ENCODE peak calls at places on chromosomes 7 and 10, in ten cellular contexts. One of them, this sample, is unnamed.

GRCh38 chr10:48798486-48799254 is 114.0 kb downstream of the WDFY4 start:
- DNase-seq in ovary: no peak
- DNase-seq in Peyer's patch: no peak
- DNase-seq in HepG2: no peak
- DNase-seq in heart left ventricle: no peak
- DNase-seq in spleen: no peak
- DNase-seq in uterus: no peak
- DNase-seq in transverse colon: no peak
- DNase-seq in vagina: peak; percentile 58
- DNase-seq in gastrocnemius medialis: no peak
- DNase-seq in this sample: no peak

GRCh38 chr7:99679032-99679399 is 780 bp downstream of the CYP3A5 start:
- DNase-seq in Peyer's patch: peak; percentile 75
- DNase-seq in spleen: no peak
- DNase-seq in vagina: no peak
- DNase-seq in HepG2: peak; percentile 83
- DNase-seq in ovary: no peak
- DNase-seq in transverse colon: peak; percentile 65
- DNase-seq in uterus: no peak
- DNase-seq in heart left ventricle: no peak
- DNase-seq in gastrocnemius medialis: no peak
- DNase-seq in this sample: no peak

GRCh38 chr7:14389052-14389988 is 399.9 kb upstream of the ETV1 start:
- DNase-seq in HepG2: no peak
- DNase-seq in spleen: no peak
- DNase-seq in transverse colon: no peak
- DNase-seq in ovary: no peak
- DNase-seq in vagina: no peak
- DNase-seq in gastrocnemius medialis: no peak
- DNase-seq in Peyer's patch: no peak
- DNase-seq in heart left ventricle: no peak
- DNase-seq in uterus: no peak
- DNase-seq in this sample: no peak

GRCh38 chr7:130942211-130942964 is 208.4 kb upstream of the KLF14 start:
- DNase-seq in Peyer's patch: peak; percentile 89
- DNase-seq in HepG2: peak; percentile 70
- DNase-seq in spleen: no peak
- DNase-seq in gastrocnemius medialis: peak; percentile 92
- DNase-seq in heart left ventricle: no peak
- DNase-seq in transverse colon: peak; percentile 69
- DNase-seq in ovary: peak; percentile 59
- DNase-seq in uterus: peak; percentile 86
- DNase-seq in vagina: no peak
- DNase-seq in this sample: peak; percentile 43

GRCh38 chr7:98879989-98880337 is 1.6 kb downstream of the TRRAP start:
- DNase-seq in HepG2: no peak
- DNase-seq in gastrocnemius medialis: no peak
- DNase-seq in spleen: no peak
- DNase-seq in Peyer's patch: no peak
- DNase-seq in ovary: no peak
- DNase-seq in heart left ventricle: no peak
- DNase-seq in uterus: no peak
- DNase-seq in transverse colon: no peak
- DNase-seq in vagina: no peak
- DNase-seq in this sample: no peak

GRCh38 chr10:104304927-104305326 is 33.3 kb downstream of the ITPRIP start:
- DNase-seq in HepG2: no peak
- DNase-seq in transverse colon: no peak
- DNase-seq in vagina: no peak
- DNase-seq in heart left ventricle: no peak
- DNase-seq in spleen: no peak
- DNase-seq in gastrocnemius medialis: no peak
- DNase-seq in ovary: no peak
- DNase-seq in Peyer's patch: no peak
- DNase-seq in uterus: no peak
- DNase-seq in this sample: no peak

GRCh38 chr7:117325836-117326235 is 3.0 kb upstream of the WNT2 start:
- DNase-seq in Peyer's patch: no peak
- DNase-seq in spleen: no peak
- DNase-seq in transverse colon: no peak
- DNase-seq in gastrocnemius medialis: no peak
- DNase-seq in heart left ventricle: no peak
- DNase-seq in HepG2: no peak
- DNase-seq in uterus: no peak
- DNase-seq in ovary: no peak
- DNase-seq in vagina: no peak
- DNase-seq in this sample: no peak

GRCh38 chr7:129739427-129739826 is 127.9 kb downstream of the NRF1 start:
- DNase-seq in ovary: no peak
- DNase-seq in gastrocnemius medialis: peak; percentile 78
- DNase-seq in heart left ventricle: peak; percentile 57
- DNase-seq in uterus: no peak
- DNase-seq in transverse colon: no peak
- DNase-seq in Peyer's patch: no peak
- DNase-seq in vagina: no peak
- DNase-seq in HepG2: no peak
- DNase-seq in spleen: no peak
- DNase-seq in this sample: no peak

GRCh38 chr10:42992957-42993390 is 83.9 kb upstream of the RET start:
- DNase-seq in transverse colon: no peak
- DNase-seq in spleen: peak; percentile 59
- DNase-seq in vagina: no peak
- DNase-seq in HepG2: no peak
- DNase-seq in Peyer's patch: no peak
- DNase-seq in heart left ventricle: no peak
- DNase-seq in gastrocnemius medialis: no peak
- DNase-seq in uterus: no peak
- DNase-seq in ovary: no peak
- DNase-seq in this sample: no peak

GRCh38 chr10:119500796-119501195 is 41.7 kb downstream of the RGS10 start:
- DNase-seq in spleen: peak; percentile 54
- DNase-seq in vagina: no peak
- DNase-seq in ovary: no peak
- DNase-seq in HepG2: no peak
- DNase-seq in uterus: no peak
- DNase-seq in transverse colon: no peak
- DNase-seq in Peyer's patch: no peak
- DNase-seq in heart left ventricle: no peak
- DNase-seq in gastrocnemius medialis: no peak
- DNase-seq in this sample: no peak

GRCh38 chr7:28711096-28711495 is 247.0 kb downstream of the TRIL start:
- DNase-seq in heart left ventricle: no peak
- DNase-seq in Peyer's patch: no peak
- DNase-seq in ovary: no peak
- DNase-seq in gastrocnemius medialis: no peak
- DNase-seq in spleen: no peak
- DNase-seq in HepG2: no peak
- DNase-seq in uterus: no peak
- DNase-seq in vagina: no peak
- DNase-seq in transverse colon: no peak
- DNase-seq in this sample: no peak

GRCh38 chr10:100670828-100671479 is 74.4 kb upstream of the PAX2 start:
- DNase-seq in gastrocnemius medialis: no peak
- DNase-seq in Peyer's patch: peak; percentile 59
- DNase-seq in ovary: no peak
- DNase-seq in transverse colon: peak; percentile 27
- DNase-seq in vagina: no peak
- DNase-seq in spleen: peak; percentile 89
- DNase-seq in HepG2: no peak
- DNase-seq in uterus: no peak
- DNase-seq in heart left ventricle: no peak
- DNase-seq in this sample: no peak

DNA sequence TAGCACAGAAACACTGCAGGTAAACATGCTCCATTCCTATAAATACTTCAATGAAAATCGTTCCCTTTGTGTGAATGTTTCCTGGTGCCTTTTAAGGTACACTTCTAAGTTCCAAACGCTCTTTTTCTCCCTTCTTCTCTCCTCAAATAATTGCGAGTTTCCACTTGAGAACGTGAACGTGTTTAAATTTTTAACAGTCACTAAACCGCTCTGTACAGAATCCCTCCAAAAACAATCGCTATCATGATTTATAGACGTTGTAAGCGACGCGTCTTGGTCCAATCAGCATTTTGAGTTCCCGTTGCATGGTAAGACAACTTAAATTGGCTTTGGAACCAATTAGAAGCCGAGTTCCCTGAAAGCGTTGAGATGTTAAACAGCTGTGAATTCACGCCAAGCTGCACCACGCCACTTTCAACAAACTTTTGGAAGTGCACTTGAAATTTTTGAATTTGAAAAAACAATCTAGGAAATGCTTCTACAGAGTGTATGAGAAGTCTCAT is 12.6 kb upstream of the EBLN1 start:
- DNase-seq in transverse colon: no peak
- DNase-seq in HepG2: no peak
- DNase-seq in ovary: no peak
- DNase-seq in Peyer's patch: peak; percentile 56
- DNase-seq in heart left ventricle: no peak
- DNase-seq in spleen: no peak
- DNase-seq in vagina: no peak
- DNase-seq in gastrocnemius medialis: no peak
- DNase-seq in uterus: no peak
- DNase-seq in this sample: peak; percentile 15
- TF ChIP-seq POLR2A in transverse colon: no peak
- TF ChIP-seq POLR2A in HepG2: no peak
- TF ChIP-seq POLR2A in ovary: no peak
- TF ChIP-seq POLR2A in Peyer's patch: no peak
- TF ChIP-seq POLR2A in heart left ventricle: no peak
- TF ChIP-seq POLR2A in spleen: no peak
- TF ChIP-seq POLR2A in vagina: no peak
- TF ChIP-seq POLR2A in gastrocnemius medialis: no peak
- TF ChIP-seq POLR2A in uterus: no peak
- TF ChIP-seq POLR2A in this sample: no peak

GRCh38 chr10:113252650-113253560 is 299.9 kb upstream of the HABP2 start:
- DNase-seq in transverse colon: no peak
- DNase-seq in heart left ventricle: no peak
- DNase-seq in spleen: no peak
- DNase-seq in gastrocnemius medialis: no peak
- DNase-seq in Peyer's patch: no peak
- DNase-seq in HepG2: no peak
- DNase-seq in uterus: no peak
- DNase-seq in vagina: no peak
- DNase-seq in ovary: no peak
- DNase-seq in this sample: no peak
- H3K4me1 ChIP-seq in transverse colon: no peaks in the 10 kb centered on the region
- H3K4me1 ChIP-seq in heart left ventricle: no peaks in the 10 kb centered on the region
- H3K4me1 ChIP-seq in spleen: no peaks in the 10 kb centered on the region
- H3K4me1 ChIP-seq in gastrocnemius medialis: no peaks in the 10 kb centered on the region
- H3K4me1 ChIP-seq in Peyer's patch: no peaks in the 10 kb centered on the region
- H3K4me1 ChIP-seq in HepG2: peaks cover 6% of the 10 kb centered on the region
- H3K4me1 ChIP-seq in uterus: no peaks in the 10 kb centered on the region
- H3K4me1 ChIP-seq in vagina: no peaks in the 10 kb centered on the region
- H3K4me1 ChIP-seq in ovary: no peaks in the 10 kb centered on the region
- H3K4me1 ChIP-seq in this sample: no peaks in the 10 kb centered on the region

DNA sequence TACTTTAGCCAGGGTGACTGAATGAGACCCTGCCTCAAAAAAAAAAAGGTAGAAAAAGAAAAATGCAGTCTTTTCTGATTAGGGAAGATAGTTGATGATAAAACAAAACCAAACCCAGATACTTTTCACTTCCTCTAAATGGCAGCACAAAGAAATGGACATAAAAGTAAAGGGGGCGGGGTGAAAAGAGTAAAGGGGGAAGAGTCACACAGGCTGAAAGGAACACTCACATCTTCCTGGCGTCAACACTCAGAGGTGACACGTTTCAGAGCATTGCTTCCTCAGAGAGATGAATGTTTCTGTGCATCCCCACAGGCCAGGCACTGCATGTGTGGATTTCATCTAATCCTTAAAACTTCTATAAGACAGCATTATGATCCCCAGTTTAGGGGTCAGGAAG is 81.3 kb downstream of the HIPK2 start:
- DNase-seq in vagina: no peak
- DNase-seq in gastrocnemius medialis: no peak
- DNase-seq in ovary: no peak
- DNase-seq in Peyer's patch: peak; percentile 66
- DNase-seq in heart left ventricle: no peak
- DNase-seq in uterus: no peak
- DNase-seq in spleen: no peak
- DNase-seq in transverse colon: no peak
- DNase-seq in HepG2: no peak
- DNase-seq in this sample: no peak
- TF ChIP-seq POLR2A in vagina: no peak
- TF ChIP-seq POLR2A in gastrocnemius medialis: no peak
- TF ChIP-seq POLR2A in ovary: no peak
- TF ChIP-seq POLR2A in Peyer's patch: no peak
- TF ChIP-seq POLR2A in heart left ventricle: no peak
- TF ChIP-seq POLR2A in uterus: no peak
- TF ChIP-seq POLR2A in spleen: no peak
- TF ChIP-seq POLR2A in transverse colon: no peak
- TF ChIP-seq POLR2A in HepG2: no peak
- TF ChIP-seq POLR2A in this sample: no peak

GRCh38 chr10:122494173-122494820 is 32.9 kb downstream of the HTRA1 start:
- DNase-seq in heart left ventricle: no peak
- DNase-seq in gastrocnemius medialis: no peak
- DNase-seq in vagina: no peak
- DNase-seq in uterus: no peak
- DNase-seq in spleen: no peak
- DNase-seq in ovary: no peak
- DNase-seq in transverse colon: no peak
- DNase-seq in HepG2: no peak
- DNase-seq in Peyer's patch: no peak
- DNase-seq in this sample: no peak

GRCh38 chr10:122492006-122492405 is 30.7 kb downstream of the HTRA1 start:
- DNase-seq in HepG2: no peak
- DNase-seq in vagina: no peak
- DNase-seq in spleen: no peak
- DNase-seq in uterus: no peak
- DNase-seq in transverse colon: no peak
- DNase-seq in heart left ventricle: no peak
- DNase-seq in gastrocnemius medialis: no peak
- DNase-seq in Peyer's patch: no peak
- DNase-seq in ovary: no peak
- DNase-seq in this sample: no peak

GRCh38 chr10:122494833-122495232 is 33.5 kb downstream of the HTRA1 start:
- DNase-seq in ovary: no peak
- DNase-seq in uterus: peak; percentile 46
- DNase-seq in Peyer's patch: no peak
- DNase-seq in HepG2: no peak
- DNase-seq in vagina: no peak
- DNase-seq in spleen: no peak
- DNase-seq in gastrocnemius medialis: no peak
- DNase-seq in transverse colon: no peak
- DNase-seq in heart left ventricle: no peak
- DNase-seq in this sample: peak; percentile 35

GRCh38 chr10:122492955-122493597 is 31.7 kb downstream of the HTRA1 start:
- DNase-seq in ovary: no peak
- DNase-seq in HepG2: no peak
- DNase-seq in gastrocnemius medialis: no peak
- DNase-seq in vagina: no peak
- DNase-seq in Peyer's patch: no peak
- DNase-seq in uterus: peak; percentile 70
- DNase-seq in spleen: no peak
- DNase-seq in heart left ventricle: peak; percentile 44
- DNase-seq in transverse colon: no peak
- DNase-seq in this sample: no peak

DNA sequence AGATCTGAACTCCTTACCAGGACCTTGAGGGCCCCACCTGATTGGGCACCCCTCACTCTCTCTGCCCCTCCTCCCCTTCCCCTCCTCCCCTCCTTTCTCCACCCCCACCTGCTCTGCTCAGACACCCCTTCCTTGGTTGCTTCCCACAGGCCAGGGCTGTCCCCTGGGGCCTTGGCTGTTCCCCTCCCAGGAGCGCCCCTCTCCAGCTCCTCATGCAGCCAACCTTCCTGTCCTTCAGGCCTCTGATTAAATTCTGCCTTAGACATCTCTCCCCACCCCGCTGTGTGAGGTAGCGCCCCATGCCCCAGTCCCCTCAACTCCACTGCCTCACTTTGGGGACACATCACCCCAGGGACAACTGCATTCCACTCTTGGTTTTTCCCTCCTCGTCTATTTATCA is 32.4 kb downstream of the HTRA1 start:
- DNase-seq in transverse colon: no peak
- DNase-seq in vagina: no peak
- DNase-seq in heart left ventricle: no peak
- DNase-seq in uterus: no peak
- DNase-seq in HepG2: no peak
- DNase-seq in Peyer's patch: no peak
- DNase-seq in gastrocnemius medialis: no peak
- DNase-seq in spleen: no peak
- DNase-seq in ovary: no peak
- DNase-seq in this sample: no peak
- H3K4me1 ChIP-seq in transverse colon: peaks cover 2% of the 10 kb centered on the region
- H3K4me1 ChIP-seq in vagina: peaks cover 67% of the 10 kb centered on the region
- H3K4me1 ChIP-seq in heart left ventricle: no peaks in the 10 kb centered on the region
- H3K4me1 ChIP-seq in uterus: peaks cover 31% of the 10 kb centered on the region
- H3K4me1 ChIP-seq in HepG2: no peaks in the 10 kb centered on the region
- H3K4me1 ChIP-seq in Peyer's patch: no peaks in the 10 kb centered on the region
- H3K4me1 ChIP-seq in gastrocnemius medialis: peaks cover 8% of the 10 kb centered on the region
- H3K4me1 ChIP-seq in spleen: no peaks in the 10 kb centered on the region
- H3K4me1 ChIP-seq in ovary: peaks cover 23% of the 10 kb centered on the region
- H3K4me1 ChIP-seq in this sample: peaks cover under 1% of the 10 kb centered on the region